ENCODE peak calls at places on chromosomes 5 and 9, in four cellular contexts. R, V, O and F are unnamed samples.

GRCh38 chr5:6302099-6302498 is 76.2 kb downstream of the MED10 start:
- DNase-seq in O (no peak), V (no peak), R (no peak), F (no peak)

GRCh38 chr5:64518784-64519183 is 13.0 kb downstream of the RGS7BP start:
- DNase-seq in V (no peak), O (no peak), R (no peak), F (no peak)

GRCh38 chr5:135602882-135603721 is 24.3 kb upstream of the CXCL14 start:
- DNase-seq in V (no peak), O (no peak), R (no peak), F (no peak)

GRCh38 chr5:90359073-90359804 is 50.3 kb downstream of the CETN3 start:
- DNase-seq in V (no peak), R (no peak), O (no peak), F (no peak)

GRCh38 chr5:124021066-124021641 is 509.2 kb downstream of the CSNK1G3 start:
- DNase-seq in O (no peak), R (no peak), V (no peak), F (no peak)

GRCh38 chr9:30796806-30797205 is 1587.6 kb upstream of the ACO1 start:
- DNase-seq in O (no peak), R (no peak), V (no peak), F (no peak)

GRCh38 chr9:108015690-108016089 is 526.1 kb upstream of the KLF4 start:
- DNase-seq in O (no peak), R (no peak), V (peak; percentile 73), F (no peak)

GRCh38 chr5:80186634-80187033 is 69.2 kb downstream of the SERINC5 start:
- DNase-seq in R (no peak), V (no peak), O (no peak), F (no peak)

GRCh38 chr9:37102476-37102875 is 17.9 kb upstream of the ZCCHC7 start:
- DNase-seq in R (no peak), O (no peak), V (no peak), F (no peak)

GRCh38 chr5:96259211-96259772 is 173.8 kb downstream of the PCSK1 start:
- DNase-seq in V (no peak), O (peak; percentile 11), R (peak; percentile 8), F (no peak)

GRCh38 chr5:59197911-59198310 is 615.0 kb downstream of the RAB3C start:
- DNase-seq in R (no peak), V (no peak), O (no peak), F (no peak)

GRCh38 chr5:142839711-142840441 is 69.7 kb downstream of the ARHGAP26 start:
- DNase-seq in O (no peak), V (no peak), R (no peak), F (no peak)

GRCh38 chr5:94245608-94246007 is 372.8 kb downstream of the KIAA0825 start:
- DNase-seq in O (no peak), R (no peak), V (no peak), F (no peak)

GRCh38 chr5:44603496-44604272 is 205.1 kb upstream of the MRPS30 start:
- DNase-seq in O (no peak), R (no peak), V (no peak), F (no peak)

GRCh38 chr9:97411789-97412627 is at the start of gene TDRD7:
- DNase-seq in O (peak; percentile 65), R (peak; percentile 50), V (peak; percentile 99), F (peak; percentile 96)

GRCh38 chr5:1252681-1253080 is 27.5 kb downstream of the SLC6A18 start:
- DNase-seq in O (no peak), V (no peak), R (no peak), F (no peak)

GRCh38 chr9:18056269-18056992 is 417.5 kb upstream of the ADAMTSL1 start:
- DNase-seq in O (no peak), V (no peak), R (no peak), F (no peak)

GRCh38 chr5:95861221-95861857 is 38.8 kb upstream of the GLRX start:
- DNase-seq in R (no peak), V (no peak), O (peak; percentile 96), F (peak; percentile 28)

GRCh38 chr5:54484219-54484894 is 28.9 kb downstream of the HSPB3 start:
- DNase-seq in R (no peak), O (no peak), V (no peak), F (no peak)

GRCh38 chr5:171395042-171395441 is 7.4 kb downstream of the NPM1 start:
- DNase-seq in R (no peak), O (no peak), V (no peak), F (no peak)

GRCh38 chr9:111965566-111966019 is 69.0 kb downstream of the UGCG start:
- DNase-seq in O (peak; percentile 19), R (peak; percentile 90), V (no peak), F (no peak)

GRCh38 chr9:93576296-93577044 is at the start of gene PHF2:
- DNase-seq in V (peak; percentile 89), R (no peak), O (no peak), F (peak; percentile 49)

GRCh38 chr9:129073404-129073803 is 7.5 kb upstream of the DOLPP1 start:
- DNase-seq in O (no peak), V (no peak), R (no peak), F (no peak)

DNA sequence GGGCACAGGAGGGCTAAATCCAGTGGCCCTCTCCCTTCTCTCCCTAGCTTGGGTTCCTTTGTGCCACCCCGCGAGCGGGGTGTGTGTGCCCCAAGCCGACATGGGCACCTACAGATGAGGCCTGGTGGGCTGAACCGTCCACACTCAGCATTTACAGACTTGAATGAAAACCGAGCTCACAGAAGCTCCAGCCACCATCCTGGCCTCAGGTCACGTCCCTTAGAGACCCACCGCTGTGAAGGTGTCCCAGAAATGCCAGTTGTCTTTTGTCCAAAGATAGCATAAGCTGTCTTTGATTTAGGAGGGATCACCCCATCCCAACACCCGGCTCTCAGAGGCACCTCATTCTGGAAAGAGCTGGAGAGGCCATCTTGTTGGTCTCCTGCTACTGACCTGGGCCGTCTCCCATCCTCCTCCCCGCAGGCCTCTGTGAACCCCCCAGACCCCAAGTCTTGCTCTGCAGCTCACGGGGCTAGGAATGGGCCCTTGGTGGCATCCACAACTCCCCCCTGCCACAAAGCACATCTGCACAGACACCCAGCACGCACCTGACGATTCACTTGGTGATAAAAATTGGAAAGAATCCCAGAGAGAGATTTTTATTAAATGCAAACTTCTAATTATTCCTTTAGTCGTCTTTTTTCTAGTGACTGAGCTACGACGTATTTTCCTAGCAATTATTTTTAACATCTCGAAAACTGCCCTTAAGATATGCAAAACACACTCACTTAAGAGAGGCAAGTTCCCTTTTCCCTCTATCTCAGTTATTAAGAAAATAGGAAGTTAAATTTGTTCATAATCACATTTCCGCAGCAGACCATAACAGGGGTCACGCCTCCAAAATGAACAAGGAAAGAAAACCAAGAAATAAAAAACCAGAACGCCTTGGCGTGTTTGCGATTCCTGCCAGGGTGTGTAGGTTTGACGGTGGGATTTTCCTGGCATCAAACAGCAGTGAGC is 80.5 kb upstream of the LMX1B start:
- DNase-seq in R (no peak), V (no peak), O (no peak), F (no peak)
- TF ChIP-seq FOXM1 in R (no peak), V (no peak), O (no peak), F (no peak)

DNA sequence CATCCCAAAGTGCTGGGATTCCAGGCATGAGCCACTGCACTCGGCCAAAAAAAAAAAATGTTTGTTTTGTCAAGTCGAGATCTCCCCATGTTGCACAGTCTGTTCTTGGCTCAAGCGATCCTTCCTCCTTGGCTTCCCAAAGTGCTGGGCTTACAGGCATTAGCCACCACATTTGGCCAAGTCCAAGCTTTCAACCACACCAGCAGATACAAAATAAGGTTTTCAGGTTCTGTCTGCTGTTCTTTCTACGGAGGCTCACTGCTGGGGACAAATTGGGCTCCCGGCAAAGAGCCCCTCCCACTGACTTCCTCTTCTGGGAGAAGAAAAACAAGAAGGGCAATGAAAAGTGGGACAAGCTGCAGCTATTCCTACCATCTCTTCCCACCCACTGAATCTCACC is 37.6 kb upstream of the GGTA1 start:
- DNase-seq in V (no peak), O (no peak), R (no peak), F (no peak)
- TF ChIP-seq FOXK2 in V (no peak), O (no peak), R (no peak), F (no peak)

DNA sequence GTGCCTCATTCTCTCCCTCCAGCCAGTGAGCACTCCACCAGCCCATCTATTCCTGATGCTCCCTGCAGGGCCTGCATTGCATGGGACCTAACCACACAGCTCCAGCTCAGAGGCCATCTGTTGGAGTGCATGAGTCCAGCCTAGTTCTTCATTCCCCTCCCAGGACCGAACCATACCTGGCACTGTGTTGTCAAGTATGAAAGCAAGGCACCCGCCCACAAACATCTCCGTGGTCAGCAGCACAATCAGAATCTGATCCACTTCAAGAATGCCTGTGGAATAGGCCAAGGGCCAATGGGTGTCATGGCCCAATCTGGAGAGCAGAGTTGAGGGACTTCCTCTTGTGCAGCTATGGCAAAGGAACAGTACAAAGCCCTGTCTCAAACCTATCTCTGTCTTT is 5.9 kb downstream of the SLC23A1 start:
- DNase-seq in O (no peak), R (no peak), V (no peak), F (no peak)
- TF ChIP-seq FOXM1 in O (no peak), R (no peak), V (no peak), F (no peak)

DNA sequence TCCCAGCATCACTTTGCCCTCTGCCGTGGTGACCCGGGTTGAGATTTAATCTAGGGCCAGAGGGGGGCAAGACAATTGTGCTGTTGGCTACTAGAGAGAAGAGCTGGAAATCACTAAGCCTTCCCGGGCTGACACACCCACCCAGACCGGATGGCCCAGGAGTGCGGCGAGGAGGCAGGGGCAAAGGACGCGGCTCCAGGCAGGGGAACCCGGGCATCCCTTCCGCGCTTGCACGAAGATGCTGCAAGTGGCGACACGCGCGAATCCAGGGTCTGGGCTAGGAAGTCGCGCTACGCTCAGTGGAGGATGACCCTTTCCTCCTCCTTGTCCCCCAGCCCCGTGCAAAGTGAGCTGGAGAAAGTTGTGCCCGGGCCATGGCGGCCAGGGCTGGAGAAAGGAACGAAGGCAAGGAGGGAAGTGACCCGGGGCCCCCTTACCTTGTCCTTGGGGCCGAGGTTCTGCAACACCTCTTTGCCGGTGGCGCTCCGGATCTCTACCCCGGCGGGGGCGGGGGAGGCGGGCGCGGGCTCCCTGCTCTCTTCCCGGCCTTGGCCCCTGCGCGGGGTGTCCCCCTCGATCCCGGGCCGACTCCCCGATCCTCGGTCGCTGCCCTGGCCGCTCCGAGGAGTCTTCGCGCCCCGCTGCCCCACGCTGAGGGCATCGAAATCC is 693 bp downstream of the DPYSL3 start:
- DNase-seq in O (no peak), V (no peak), R (no peak), F (no peak)
- TF ChIP-seq FOXK2 in O (no peak), V (no peak), R (no peak), F (no peak)

DNA sequence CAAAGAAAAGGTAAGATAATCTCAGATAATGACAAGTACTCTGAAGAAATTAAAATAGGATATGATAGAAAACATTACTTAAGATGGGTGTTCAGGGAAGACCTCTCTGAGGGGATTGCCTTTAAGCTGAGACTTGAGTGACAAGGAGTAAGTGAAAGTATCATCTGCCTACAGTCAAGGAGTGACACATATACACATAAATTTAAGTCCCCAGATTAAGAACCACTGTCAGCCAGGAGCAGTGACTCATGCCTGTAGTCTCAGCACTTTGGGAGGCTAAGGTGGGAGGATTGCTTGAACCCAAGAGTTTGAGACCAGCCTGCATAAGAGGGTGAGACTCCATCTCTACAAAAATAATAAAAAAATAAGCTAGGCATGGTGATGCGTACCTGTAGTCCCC is 19.7 kb upstream of the ANKHD1 start:
- DNase-seq in R (no peak), V (no peak), O (no peak), F (no peak)
- TF ChIP-seq FOXM1 in R (no peak), V (no peak), O (no peak), F (no peak)

DNA sequence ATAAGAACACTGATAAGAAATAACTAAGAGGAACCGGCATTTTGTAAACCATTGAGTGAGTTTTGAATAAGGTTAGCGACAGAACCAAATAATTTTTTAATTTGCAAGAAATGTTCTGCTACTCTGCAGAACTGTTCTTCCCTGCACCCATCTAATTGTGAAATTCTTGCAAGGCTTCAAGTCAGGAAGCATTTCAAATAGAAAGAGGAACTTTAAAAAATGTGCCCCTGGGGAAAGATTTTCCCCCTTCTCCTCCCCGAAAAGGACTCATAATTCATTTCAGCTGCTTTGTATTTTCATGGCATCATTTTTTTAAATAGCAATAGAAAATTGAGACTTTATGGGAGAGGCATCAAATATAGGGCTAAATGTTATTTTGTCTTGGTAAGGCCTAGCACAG is 180.9 kb upstream of the ANKRD55 start:
- DNase-seq in R (no peak), V (no peak), O (no peak), F (no peak)
- TF ChIP-seq FOXK2 in R (no peak), V (no peak), O (no peak), F (no peak)